ENCODE peak calls at places on chromosomes 5 and 9, in nine cellular contexts. One of them, this sample, is unnamed. For H3K9me3, the result is how much of the 10 kb centered on the place peaks cover.

GRCh38 chr5:154771383-154771901 is 16.3 kb downstream of the LARP1 start:
- DNase-seq in ascending aorta: no peak
- DNase-seq in mucosa of descending colon: no peak
- DNase-seq in kidney: no peak
- DNase-seq in heart left ventricle: no peak
- DNase-seq in mammary epithelial cell: peak
- DNase-seq in transverse colon: no peak
- DNase-seq in AG04450: peak
- DNase-seq in A549: no peak
- DNase-seq in this sample: no peak

GRCh38 chr9:71647094-71647591 is 121.2 kb downstream of the CEMIP2 start:
- DNase-seq in mucosa of descending colon: peak
- DNase-seq in heart left ventricle: peak
- DNase-seq in transverse colon: peak
- DNase-seq in A549: peak
- DNase-seq in AG04450: peak
- DNase-seq in mammary epithelial cell: peak
- DNase-seq in kidney: peak
- DNase-seq in ascending aorta: peak
- DNase-seq in this sample: peak

GRCh38 chr5:53481354-53481886 is 991 bp downstream of the FST start:
- DNase-seq in mammary epithelial cell: no peak
- DNase-seq in AG04450: no peak
- DNase-seq in kidney: no peak
- DNase-seq in heart left ventricle: no peak
- DNase-seq in ascending aorta: no peak
- DNase-seq in A549: no peak
- DNase-seq in transverse colon: no peak
- DNase-seq in mucosa of descending colon: no peak
- DNase-seq in this sample: no peak

GRCh38 chr9:13083973-13084528 is 195.4 kb downstream of the MPDZ start:
- DNase-seq in heart left ventricle: no peak
- DNase-seq in AG04450: peak
- DNase-seq in mammary epithelial cell: peak
- DNase-seq in ascending aorta: no peak
- DNase-seq in A549: no peak
- DNase-seq in kidney: no peak
- DNase-seq in transverse colon: no peak
- DNase-seq in mucosa of descending colon: no peak
- DNase-seq in this sample: no peak

GRCh38 chr5:109748545-109748944 is 58.8 kb downstream of the MAN2A1 start:
- DNase-seq in transverse colon: no peak
- DNase-seq in mammary epithelial cell: no peak
- DNase-seq in mucosa of descending colon: no peak
- DNase-seq in ascending aorta: no peak
- DNase-seq in kidney: no peak
- DNase-seq in A549: no peak
- DNase-seq in AG04450: no peak
- DNase-seq in heart left ventricle: no peak
- DNase-seq in this sample: no peak

GRCh38 chr9:99466104-99466503 is 244.0 kb downstream of the SEC61B start:
- DNase-seq in mammary epithelial cell: no peak
- DNase-seq in A549: no peak
- DNase-seq in mucosa of descending colon: no peak
- DNase-seq in AG04450: no peak
- DNase-seq in heart left ventricle: no peak
- DNase-seq in ascending aorta: no peak
- DNase-seq in kidney: no peak
- DNase-seq in transverse colon: no peak
- DNase-seq in this sample: no peak

GRCh38 chr5:17336054-17336453 is 118.6 kb downstream of the BASP1 start:
- DNase-seq in mucosa of descending colon: no peak
- DNase-seq in A549: no peak
- DNase-seq in AG04450: no peak
- DNase-seq in mammary epithelial cell: no peak
- DNase-seq in kidney: no peak
- DNase-seq in heart left ventricle: no peak
- DNase-seq in transverse colon: no peak
- DNase-seq in ascending aorta: no peak
- DNase-seq in this sample: no peak

GRCh38 chr9:79382044-79382443 is 189.7 kb upstream of the TLE4 start:
- DNase-seq in heart left ventricle: no peak
- DNase-seq in A549: no peak
- DNase-seq in ascending aorta: no peak
- DNase-seq in mucosa of descending colon: no peak
- DNase-seq in kidney: no peak
- DNase-seq in transverse colon: no peak
- DNase-seq in mammary epithelial cell: no peak
- DNase-seq in AG04450: no peak
- DNase-seq in this sample: no peak

GRCh38 chr9:96318921-96319560 is 17.1 kb upstream of the HSD17B3 start:
- DNase-seq in heart left ventricle: no peak
- DNase-seq in kidney: no peak
- DNase-seq in A549: no peak
- DNase-seq in transverse colon: no peak
- DNase-seq in mucosa of descending colon: no peak
- DNase-seq in mammary epithelial cell: no peak
- DNase-seq in AG04450: no peak
- DNase-seq in ascending aorta: no peak
- DNase-seq in this sample: no peak

GRCh38 chr5:164881442-164881841 is 1376.0 kb downstream of the MAT2B start:
- DNase-seq in transverse colon: no peak
- DNase-seq in ascending aorta: no peak
- DNase-seq in mammary epithelial cell: no peak
- DNase-seq in AG04450: no peak
- DNase-seq in kidney: no peak
- DNase-seq in mucosa of descending colon: no peak
- DNase-seq in A549: no peak
- DNase-seq in heart left ventricle: no peak
- DNase-seq in this sample: no peak

GRCh38 chr5:80186634-80187033 is 69.2 kb downstream of the SERINC5 start:
- DNase-seq in mucosa of descending colon: peak
- DNase-seq in transverse colon: peak
- DNase-seq in heart left ventricle: no peak
- DNase-seq in kidney: no peak
- DNase-seq in ascending aorta: no peak
- DNase-seq in AG04450: no peak
- DNase-seq in mammary epithelial cell: no peak
- DNase-seq in A549: peak
- DNase-seq in this sample: peak

GRCh38 chr9:37350486-37351190 is 71.9 kb upstream of the GRHPR start:
- DNase-seq in mammary epithelial cell: peak
- DNase-seq in A549: no peak
- DNase-seq in transverse colon: no peak
- DNase-seq in mucosa of descending colon: no peak
- DNase-seq in kidney: no peak
- DNase-seq in AG04450: no peak
- DNase-seq in ascending aorta: no peak
- DNase-seq in heart left ventricle: no peak
- DNase-seq in this sample: no peak

GRCh38 chr5:144236479-144236878 is 65.8 kb downstream of the KCTD16 start:
- DNase-seq in mammary epithelial cell: no peak
- DNase-seq in AG04450: no peak
- DNase-seq in kidney: no peak
- DNase-seq in transverse colon: no peak
- DNase-seq in mucosa of descending colon: no peak
- DNase-seq in A549: no peak
- DNase-seq in ascending aorta: no peak
- DNase-seq in heart left ventricle: no peak
- DNase-seq in this sample: no peak

GRCh38 chr9:136092741-136093140 is 2.3 kb downstream of the NACC2 start:
- DNase-seq in mucosa of descending colon: no peak
- DNase-seq in transverse colon: no peak
- DNase-seq in mammary epithelial cell: no peak
- DNase-seq in AG04450: no peak
- DNase-seq in heart left ventricle: peak
- DNase-seq in ascending aorta: no peak
- DNase-seq in kidney: peak
- DNase-seq in A549: no peak
- DNase-seq in this sample: no peak
- H3K4me3 ChIP-seq in mucosa of descending colon: no peak
- H3K4me3 ChIP-seq in transverse colon: no peak
- H3K4me3 ChIP-seq in mammary epithelial cell: no peak
- H3K4me3 ChIP-seq in AG04450: no peak
- H3K4me3 ChIP-seq in heart left ventricle: peak
- H3K4me3 ChIP-seq in ascending aorta: peak
- H3K4me3 ChIP-seq in kidney: no peak
- H3K4me3 ChIP-seq in A549: peak
- H3K4me3 ChIP-seq in this sample: no peak

DNA sequence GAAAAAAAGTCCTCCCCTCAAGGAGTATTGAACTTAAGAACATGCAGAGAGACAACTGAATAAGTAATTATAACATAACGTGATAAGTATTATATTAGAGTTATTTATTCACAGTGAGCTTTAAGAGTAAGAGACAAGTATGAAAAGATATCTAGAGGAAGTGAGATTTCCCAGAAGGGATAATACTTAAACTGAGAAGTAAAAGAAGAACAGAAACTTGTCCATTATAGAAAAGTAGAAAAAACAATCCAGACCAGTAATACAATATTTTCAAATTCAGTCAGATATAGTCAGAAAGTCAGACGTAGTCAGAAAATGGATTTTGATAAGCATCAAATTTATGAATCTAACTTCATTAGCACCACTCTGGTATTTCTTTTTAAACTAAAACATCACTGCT is 613.0 kb upstream of the CCNG1 start:
- DNase-seq in mammary epithelial cell: no peak
- DNase-seq in A549: no peak
- DNase-seq in AG04450: no peak
- DNase-seq in ascending aorta: no peak
- DNase-seq in kidney: no peak
- DNase-seq in mucosa of descending colon: no peak
- DNase-seq in heart left ventricle: no peak
- DNase-seq in transverse colon: no peak
- DNase-seq in this sample: no peak
- H3K9me3 ChIP-seq in mammary epithelial cell: under half
- H3K9me3 ChIP-seq in A549: under half
- H3K9me3 ChIP-seq in AG04450: under half
- H3K9me3 ChIP-seq in ascending aorta: under half
- H3K9me3 ChIP-seq in kidney: under half
- H3K9me3 ChIP-seq in mucosa of descending colon: under half
- H3K9me3 ChIP-seq in heart left ventricle: under half
- H3K9me3 ChIP-seq in transverse colon: under half
- H3K9me3 ChIP-seq in this sample: under half

GRCh38 chr9:27714388-27714787 is 141.1 kb upstream of the C9orf72 start:
- DNase-seq in ascending aorta: no peak
- DNase-seq in AG04450: no peak
- DNase-seq in heart left ventricle: no peak
- DNase-seq in A549: peak
- DNase-seq in mammary epithelial cell: no peak
- DNase-seq in mucosa of descending colon: no peak
- DNase-seq in transverse colon: no peak
- DNase-seq in kidney: no peak
- DNase-seq in this sample: no peak
- TF ChIP-seq CTCF in ascending aorta: no peak
- TF ChIP-seq CTCF in AG04450: no peak
- TF ChIP-seq CTCF in heart left ventricle: no peak
- TF ChIP-seq CTCF in A549: no peak
- TF ChIP-seq CTCF in mammary epithelial cell: peak
- TF ChIP-seq CTCF in mucosa of descending colon: no peak
- TF ChIP-seq CTCF in transverse colon: no peak
- TF ChIP-seq CTCF in kidney: no peak
- TF ChIP-seq CTCF in this sample: no peak

DNA sequence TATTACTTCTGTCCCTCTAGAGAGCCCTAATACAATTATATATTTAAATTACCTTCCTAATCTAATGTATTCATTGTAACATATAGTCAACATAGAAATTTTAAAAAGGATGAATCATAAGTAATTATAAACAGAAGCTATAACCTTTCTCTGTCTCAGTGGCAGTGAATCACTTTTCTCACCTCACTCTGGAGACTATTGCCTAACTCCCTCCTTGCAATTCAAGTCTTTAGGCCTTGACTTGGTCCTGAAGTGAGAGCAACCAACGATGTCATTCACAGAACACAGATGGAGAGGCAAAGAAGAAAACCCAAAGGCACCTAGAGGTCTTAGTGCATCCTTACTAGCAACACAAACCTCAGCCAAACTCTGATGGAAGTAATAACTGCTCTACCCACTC is 133.3 kb upstream of the DPYSL3 start:
- DNase-seq in transverse colon: no peak
- DNase-seq in mucosa of descending colon: no peak
- DNase-seq in AG04450: no peak
- DNase-seq in ascending aorta: no peak
- DNase-seq in kidney: no peak
- DNase-seq in mammary epithelial cell: peak
- DNase-seq in A549: no peak
- DNase-seq in heart left ventricle: no peak
- DNase-seq in this sample: no peak
- H3K4me3 ChIP-seq in transverse colon: no peak
- H3K4me3 ChIP-seq in mucosa of descending colon: no peak
- H3K4me3 ChIP-seq in AG04450: no peak
- H3K4me3 ChIP-seq in ascending aorta: no peak
- H3K4me3 ChIP-seq in kidney: no peak
- H3K4me3 ChIP-seq in mammary epithelial cell: no peak
- H3K4me3 ChIP-seq in A549: no peak
- H3K4me3 ChIP-seq in heart left ventricle: no peak
- H3K4me3 ChIP-seq in this sample: no peak

DNA sequence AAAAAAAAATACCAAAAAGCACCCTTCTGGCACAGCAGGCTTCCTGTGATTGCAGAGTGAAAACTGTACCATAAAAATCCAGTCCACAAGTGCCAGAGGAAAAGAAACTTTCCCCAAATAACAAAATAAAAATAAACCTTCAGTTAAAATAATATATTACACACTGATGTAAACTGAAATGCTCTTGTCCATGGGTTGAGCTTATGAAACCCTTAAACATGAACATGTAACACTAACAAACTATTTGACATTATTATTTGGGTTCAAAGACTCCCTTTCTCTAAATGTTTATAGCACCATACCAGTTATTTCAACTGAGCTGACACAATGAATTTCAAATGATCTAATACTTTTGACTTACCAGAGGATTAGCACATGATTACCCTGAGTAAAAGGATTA is 251.1 kb downstream of the BNC2 start:
- DNase-seq in transverse colon: no peak
- DNase-seq in kidney: no peak
- DNase-seq in AG04450: no peak
- DNase-seq in mammary epithelial cell: no peak
- DNase-seq in A549: no peak
- DNase-seq in ascending aorta: no peak
- DNase-seq in mucosa of descending colon: no peak
- DNase-seq in heart left ventricle: no peak
- DNase-seq in this sample: no peak
- H3K9me3 ChIP-seq in transverse colon: under half
- H3K9me3 ChIP-seq in kidney: under half
- H3K9me3 ChIP-seq in AG04450: under half
- H3K9me3 ChIP-seq in mammary epithelial cell: under half
- H3K9me3 ChIP-seq in A549: under half
- H3K9me3 ChIP-seq in ascending aorta: under half
- H3K9me3 ChIP-seq in mucosa of descending colon: under half
- H3K9me3 ChIP-seq in heart left ventricle: under half
- H3K9me3 ChIP-seq in this sample: under half

GRCh38 chr5:25006734-25007133 is 362.0 kb upstream of the CDH10 start:
- DNase-seq in ascending aorta: no peak
- DNase-seq in mucosa of descending colon: no peak
- DNase-seq in kidney: no peak
- DNase-seq in A549: peak
- DNase-seq in heart left ventricle: no peak
- DNase-seq in mammary epithelial cell: peak
- DNase-seq in transverse colon: no peak
- DNase-seq in AG04450: no peak
- DNase-seq in this sample: no peak
- TF ChIP-seq CTCF in ascending aorta: no peak
- TF ChIP-seq CTCF in mucosa of descending colon: no peak
- TF ChIP-seq CTCF in kidney: no peak
- TF ChIP-seq CTCF in A549: peak
- TF ChIP-seq CTCF in heart left ventricle: no peak
- TF ChIP-seq CTCF in mammary epithelial cell: no peak
- TF ChIP-seq CTCF in transverse colon: no peak
- TF ChIP-seq CTCF in AG04450: no peak
- TF ChIP-seq CTCF in this sample: no peak